ENCODE peak calls at places on chromosome 22, in nine cellular contexts. V, K, J, C, T, D, U, R and Y are unnamed samples.

GRCh38 chr22:44309137-44309536 is 3.6 kb downstream of the SHISAL1 start:
- DNase-seq in V (peak), K (peak), J (peak), C (peak), T (no peak), D (peak), U (peak), R (peak), Y (no peak)

GRCh38 chr22:39349506-39349966 is 255 bp upstream of the SYNGR1 start:
- DNase-seq in V (no peak), K (no peak), J (peak), C (no peak), T (no peak), D (no peak), U (peak), R (no peak), Y (no peak)

GRCh38 chr22:24521791-24522245 is 26.7 kb downstream of the UPB1 start:
- DNase-seq in V (peak), K (peak), J (peak), C (no peak), T (peak), D (no peak), U (peak), R (peak), Y (peak)

GRCh38 chr22:19430890-19431541 is 517 bp downstream of the HIRA start:
- DNase-seq in V (peak), K (peak), J (peak), C (no peak), T (peak), D (no peak), U (peak), R (peak), Y (peak)

GRCh38 chr22:21663738-21664137 is 2.1 kb upstream of the PPIL2 start:
- DNase-seq in V (no peak), K (no peak), J (no peak), C (no peak), T (no peak), D (no peak), U (no peak), R (no peak), Y (no peak)

GRCh38 chr22:26702906-26703830 is 45.8 kb downstream of the MIAT start:
- DNase-seq in V (peak), K (peak), J (peak), C (no peak), T (no peak), D (no peak), U (peak), R (peak), Y (no peak)

GRCh38 chr22:21457023-21457787 is 10.0 kb upstream of the TMEM191C start:
- DNase-seq in V (peak), K (no peak), J (no peak), C (no peak), T (peak), D (no peak), U (peak), R (no peak), Y (no peak)

GRCh38 chr22:29636751-29637150 is 33.3 kb downstream of the NF2 start:
- DNase-seq in V (no peak), K (no peak), J (no peak), C (no peak), T (no peak), D (no peak), U (no peak), R (no peak), Y (no peak)

GRCh38 chr22:29343313-29343805 is 27.9 kb upstream of the RASL10A start:
- DNase-seq in V (no peak), K (no peak), J (peak), C (peak), T (peak), D (no peak), U (peak), R (peak), Y (no peak)

GRCh38 chr22:46084943-46085830 is 65.1 kb upstream of the PPARA start:
- DNase-seq in V (peak), K (peak), J (peak), C (peak), T (peak), D (peak), U (peak), R (peak), Y (no peak)

GRCh38 chr22:21628386-21629261 is 1.2 kb downstream of the YDJC start:
- DNase-seq in V (no peak), K (no peak), J (no peak), C (no peak), T (no peak), D (no peak), U (no peak), R (no peak), Y (no peak)

GRCh38 chr22:25081409-25081824 is 118.2 kb upstream of the CRYBB3 start:
- DNase-seq in V (peak), K (peak), J (peak), C (no peak), T (no peak), D (peak), U (peak), R (no peak), Y (peak)

GRCh38 chr22:23609983-23610781 is 21.9 kb downstream of the DRICH1 start:
- DNase-seq in V (no peak), K (no peak), J (no peak), C (no peak), T (no peak), D (no peak), U (no peak), R (no peak), Y (no peak)

GRCh38 chr22:46196268-46196667 is 45.9 kb downstream of the PPARA start:
- DNase-seq in V (no peak), K (no peak), J (no peak), C (peak), T (no peak), D (no peak), U (peak), R (no peak), Y (peak)

GRCh38 chr22:47155131-47155885 is 392.9 kb downstream of the TBC1D22A start:
- DNase-seq in V (no peak), K (no peak), J (no peak), C (no peak), T (no peak), D (no peak), U (no peak), R (no peak), Y (no peak)

GRCh38 chr22:20174785-20175596 is 24.1 kb upstream of the CCDC188 start:
- DNase-seq in V (no peak), K (no peak), J (peak), C (no peak), T (no peak), D (no peak), U (peak), R (peak), Y (peak)

GRCh38 chr22:19825016-19825339 is 29.7 kb downstream of the GNB1L start:
- DNase-seq in V (no peak), K (no peak), J (no peak), C (no peak), T (no peak), D (no peak), U (no peak), R (no peak), Y (no peak)

GRCh38 chr22:46635756-46636155 is 15.6 kb downstream of the GRAMD4 start:
- DNase-seq in V (no peak), K (no peak), J (no peak), C (no peak), T (no peak), D (no peak), U (no peak), R (no peak), Y (no peak)

GRCh38 chr22:46931414-46931813 is 169.0 kb downstream of the TBC1D22A start:
- DNase-seq in V (peak), K (peak), J (no peak), C (peak), T (no peak), D (no peak), U (peak), R (peak), Y (peak)

GRCh38 chr22:29780781-29781676 is 13.9 kb downstream of the UQCR10 start:
- DNase-seq in V (no peak), K (peak), J (peak), C (no peak), T (no peak), D (no peak), U (peak), R (peak), Y (peak)

GRCh38 chr22:48438791-48439559 is 1388.7 kb downstream of the BRD1 start:
- DNase-seq in V (no peak), K (no peak), J (peak), C (no peak), T (no peak), D (no peak), U (no peak), R (no peak), Y (no peak)

GRCh38 chr22:19815093-19815822 is 39.4 kb downstream of the GNB1L start:
- DNase-seq in V (no peak), K (no peak), J (peak), C (peak), T (no peak), D (no peak), U (no peak), R (peak), Y (no peak)

GRCh38 chr22:39089928-39090327 is 7.1 kb upstream of the APOBEC3H start:
- DNase-seq in V (no peak), K (peak), J (peak), C (no peak), T (no peak), D (no peak), U (no peak), R (peak), Y (no peak)

GRCh38 chr22:19046719-19047609 is 75.2 kb downstream of the DGCR2 start:
- DNase-seq in V (no peak), K (no peak), J (no peak), C (no peak), T (peak), D (no peak), U (no peak), R (no peak), Y (no peak)

GRCh38 chr22:47539374-47539773 is 776.9 kb downstream of the TBC1D22A start:
- DNase-seq in V (no peak), K (no peak), J (no peak), C (no peak), T (no peak), D (no peak), U (no peak), R (no peak), Y (no peak)

GRCh38 chr22:36330127-36330526 is 57.6 kb downstream of the MYH9 start:
- DNase-seq in V (no peak), K (no peak), J (peak), C (no peak), T (no peak), D (no peak), U (no peak), R (peak), Y (no peak)
- H3K4me3 ChIP-seq in V (no peak), K (no peak), J (no peak), C (no peak), T (no peak), D (no peak), U (no peak), R (no peak), Y (no peak)

GRCh38 chr22:27991586-27992293 is 72.7 kb upstream of the PITPNB start:
- DNase-seq in V (no peak), K (no peak), J (no peak), C (no peak), T (no peak), D (no peak), U (no peak), R (no peak), Y (no peak)

GRCh38 chr22:27993774-27994350 is 74.8 kb upstream of the PITPNB start:
- DNase-seq in V (no peak), K (no peak), J (no peak), C (no peak), T (peak), D (no peak), U (no peak), R (no peak), Y (no peak)

GRCh38 chr22:27993201-27993635 is 74.2 kb upstream of the PITPNB start:
- DNase-seq in V (no peak), K (no peak), J (no peak), C (no peak), T (peak), D (no peak), U (no peak), R (no peak), Y (no peak)

GRCh38 chr22:27990879-27991278 is 71.8 kb upstream of the PITPNB start:
- DNase-seq in V (peak), K (no peak), J (peak), C (peak), T (no peak), D (peak), U (peak), R (peak), Y (peak)

GRCh38 chr22:27992294-27993165 is 73.5 kb upstream of the PITPNB start:
- DNase-seq in V (no peak), K (no peak), J (no peak), C (no peak), T (no peak), D (no peak), U (no peak), R (no peak), Y (no peak)
- H3K4me3 ChIP-seq in V (no peak), K (no peak), J (no peak), C (no peak), T (no peak), D (no peak), U (no peak), R (no peak), Y (no peak)

DNA sequence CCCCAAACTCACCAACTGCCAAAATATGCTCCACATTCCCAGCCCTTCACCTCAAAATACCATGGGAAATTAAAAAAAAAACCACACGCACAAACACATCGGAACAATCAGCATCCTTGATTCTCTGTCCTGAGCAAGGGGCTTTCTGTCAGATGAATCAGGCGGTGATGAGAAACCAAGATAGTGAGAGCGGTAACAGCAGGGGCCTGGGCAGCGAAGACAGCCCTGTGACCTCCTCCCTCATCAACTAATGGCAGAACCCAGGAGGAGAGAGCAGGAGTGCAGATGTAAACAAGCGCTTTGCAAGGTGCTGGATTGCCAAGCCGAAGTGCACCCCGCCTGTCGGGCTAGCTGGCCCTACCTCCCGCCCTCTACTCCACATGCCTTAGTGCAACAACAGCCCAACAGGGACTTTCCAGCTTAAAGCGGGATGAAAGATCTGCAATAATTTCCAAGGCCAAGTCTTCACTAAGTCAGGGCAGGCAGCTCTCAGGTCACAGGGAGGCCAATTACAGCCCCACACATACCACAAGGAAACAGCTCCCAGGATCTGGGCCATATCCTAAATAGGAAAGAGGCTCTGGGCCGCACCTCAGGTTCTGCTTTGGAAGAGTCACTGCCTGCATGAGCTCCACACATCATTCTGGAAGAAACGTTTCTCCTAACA is 72.2 kb upstream of the BID start:
- DNase-seq in V (no peak), K (no peak), J (peak), C (no peak), T (no peak), D (peak), U (no peak), R (peak), Y (no peak)
- H3K4me3 ChIP-seq in V (no peak), K (no peak), J (no peak), C (no peak), T (no peak), D (no peak), U (no peak), R (no peak), Y (no peak)

GRCh38 chr22:50035131-50035881 is 22.7 kb upstream of the IL17REL start:
- DNase-seq in V (no peak), K (no peak), J (no peak), C (no peak), T (peak), D (no peak), U (no peak), R (no peak), Y (no peak)

GRCh38 chr22:50032109-50032871 is 19.7 kb upstream of the IL17REL start:
- DNase-seq in V (no peak), K (no peak), J (no peak), C (no peak), T (peak), D (no peak), U (no peak), R (no peak), Y (no peak)

GRCh38 chr22:50034126-50035081 is 21.8 kb upstream of the IL17REL start:
- DNase-seq in V (no peak), K (no peak), J (no peak), C (no peak), T (peak), D (no peak), U (no peak), R (no peak), Y (no peak)

GRCh38 chr22:50032941-50033601 is 20.5 kb upstream of the IL17REL start:
- DNase-seq in V (no peak), K (no peak), J (no peak), C (no peak), T (peak), D (no peak), U (no peak), R (no peak), Y (no peak)

GRCh38 chr22:50035976-50036375 is 22.1 kb downstream of the TTLL8 start:
- DNase-seq in V (no peak), K (no peak), J (no peak), C (no peak), T (no peak), D (no peak), U (no peak), R (no peak), Y (no peak)
- H3K4me3 ChIP-seq in V (no peak), K (no peak), J (no peak), C (no peak), T (no peak), D (no peak), U (no peak), R (no peak), Y (no peak)

GRCh38 chr22:38080847-38081635 is 2.9 kb downstream of the SLC16A8 start:
- DNase-seq in V (no peak), K (no peak), J (peak), C (no peak), T (no peak), D (no peak), U (peak), R (peak), Y (no peak)

GRCh38 chr22:38080468-38080846 is 3.5 kb downstream of the SLC16A8 start:
- DNase-seq in V (no peak), K (no peak), J (no peak), C (no peak), T (no peak), D (no peak), U (no peak), R (no peak), Y (no peak)

GRCh38 chr22:38081636-38081940 is 2.4 kb downstream of the SLC16A8 start:
- DNase-seq in V (no peak), K (no peak), J (no peak), C (no peak), T (no peak), D (no peak), U (no peak), R (no peak), Y (no peak)

GRCh38 chr22:38082986-38083710 is 836 bp downstream of the SLC16A8 start:
- DNase-seq in V (no peak), K (no peak), J (no peak), C (no peak), T (no peak), D (no peak), U (no peak), R (no peak), Y (no peak)

DNA sequence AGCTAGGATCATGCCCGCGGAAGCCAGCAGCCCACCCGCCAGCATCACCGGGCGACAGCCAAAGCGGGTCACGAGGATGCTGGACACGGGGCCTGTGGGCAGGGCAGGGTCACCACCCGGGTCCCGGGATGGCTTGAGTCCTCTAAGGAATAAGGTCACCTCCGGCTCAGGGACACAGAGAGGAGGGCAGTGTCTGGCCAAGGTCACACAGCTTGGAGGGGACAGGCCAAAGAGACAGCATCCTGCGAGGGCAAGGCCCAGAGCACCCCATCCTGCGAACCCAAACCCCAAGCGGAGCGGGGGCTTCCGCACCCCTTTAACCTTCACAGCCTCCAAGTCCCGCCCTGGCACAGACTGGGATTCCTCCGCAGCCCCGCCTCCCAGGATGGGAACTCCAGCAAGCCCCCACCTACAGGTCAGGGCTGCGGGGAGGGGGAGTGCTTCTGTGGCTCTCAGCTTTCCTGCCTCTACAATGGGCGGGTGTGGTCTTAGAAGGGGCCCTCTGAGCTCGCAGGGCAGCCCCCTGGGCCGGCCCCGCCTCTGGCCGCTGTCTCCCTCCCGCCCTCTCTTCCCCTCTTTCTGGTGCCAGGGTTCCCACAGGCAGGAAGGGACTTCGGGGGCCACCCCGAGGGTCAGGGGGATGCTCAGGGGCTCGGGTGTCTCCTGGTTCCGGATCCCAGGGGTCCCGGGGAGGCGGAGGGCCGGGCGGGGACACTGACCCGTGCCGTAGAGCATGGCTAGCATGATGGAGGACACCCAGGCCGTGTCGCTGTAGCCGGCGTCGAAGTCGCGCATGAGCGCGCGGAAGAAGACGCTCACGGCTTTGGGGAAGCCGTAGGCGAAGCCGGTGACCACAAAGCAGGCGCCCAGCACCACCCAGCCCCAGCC is 1.8 kb downstream of the SLC16A8 start:
- DNase-seq in V (no peak), K (no peak), J (no peak), C (no peak), T (no peak), D (no peak), U (no peak), R (no peak), Y (no peak)
- H3K4me3 ChIP-seq in V (no peak), K (no peak), J (peak), C (no peak), T (no peak), D (peak), U (no peak), R (no peak), Y (no peak)

GRCh38 chr22:17199131-17199731 is 20.0 kb downstream of the ADA2 start:
- DNase-seq in V (no peak), K (no peak), J (peak), C (no peak), T (no peak), D (peak), U (peak), R (peak), Y (peak)
- H3K4me3 ChIP-seq in V (no peak), K (no peak), J (peak), C (peak), T (peak), D (peak), U (peak), R (peak), Y (no peak)

GRCh38 chr22:32622004-32622761 is 147.6 kb downstream of the FBXO7 start:
- DNase-seq in V (no peak), K (no peak), J (peak), C (peak), T (no peak), D (peak), U (peak), R (peak), Y (no peak)
- H3K4me3 ChIP-seq in V (no peak), K (no peak), J (peak), C (no peak), T (no peak), D (no peak), U (peak), R (peak), Y (no peak)